ENCODE peak calls at places on chromosomes 16 and 17, in eight cellular contexts. K is tibial artery, N is islet precursor cell, E is non-pigmented ciliary epithelial cell, M is NAMALWA, O is NCI-H69, P is GM13977, R is WTC11. X is an unnamed sample.

GRCh38 chr17:76329664-76330063 is 21.6 kb upstream of the QRICH2 start:
- DNase-seq in O (no peak), N (no peak), R (no peak), M (no peak), P (no peak), K (peak; percentile 20), E (no peak), X (no peak)

GRCh38 chr17:75983501-75984181 is 4.6 kb downstream of the TEN1 start:
- DNase-seq in M (no peak), O (peak; percentile 9), N (peak; percentile 78), P (no peak), R (peak; percentile 60), E (no peak), K (peak; percentile 57), X (no peak)

GRCh38 chr17:82940226-82941020 is 100.6 kb upstream of the ZNF750 start:
- DNase-seq in K (peak; percentile 51), M (no peak), E (no peak), P (no peak), N (peak; percentile 50), R (peak; percentile 5), O (no peak), X (no peak)

GRCh38 chr17:40517981-40518380 is 16.6 kb upstream of the TNS4 start:
- DNase-seq in E (no peak), M (no peak), R (no peak), K (peak; percentile 33), N (no peak), P (no peak), O (no peak), X (no peak)

GRCh38 chr17:48451489-48451888 is 21.5 kb upstream of the SKAP1 start:
- DNase-seq in E (no peak), K (no peak), N (no peak), P (no peak), O (peak; percentile 36), M (no peak), R (no peak), X (no peak)

GRCh38 chr16:54164789-54165173 is 121.8 kb downstream of the IRX3 start:
- DNase-seq in O (no peak), M (no peak), E (no peak), P (no peak), K (no peak), R (no peak), N (no peak), X (no peak)

GRCh38 chr16:1438229-1439057 is 5.9 kb downstream of the CCDC154 start:
- DNase-seq in N (no peak), M (no peak), O (peak; percentile 42), R (no peak), E (no peak), K (no peak), P (no peak), X (no peak)

GRCh38 chr17:66459811-66460270 is 157.4 kb downstream of the PRKCA start:
- DNase-seq in N (peak; percentile 87), E (peak; percentile 99), R (no peak), M (no peak), P (no peak), O (no peak), K (no peak), X (no peak)

GRCh38 chr17:75899353-75899752 is 2.6 kb upstream of the TRIM65 start:
- DNase-seq in R (no peak), K (no peak), O (no peak), M (no peak), P (no peak), N (no peak), E (no peak), X (no peak)

GRCh38 chr16:3461120-3461519 is 17.6 kb downstream of the NAA60 start:
- DNase-seq in K (no peak), E (no peak), O (no peak), R (no peak), M (peak; percentile 43), P (no peak), N (no peak), X (no peak)

GRCh38 chr16:10523025-10523424 is 57.4 kb downstream of the EMP2 start:
- DNase-seq in N (no peak), E (no peak), P (no peak), O (no peak), R (no peak), K (no peak), M (no peak), X (no peak)